ENCODE peak calls at places on chromosomes 6 and 20, in five cellular contexts. A is mucosa of descending colon, O is MM.1S, U is Peyer's patch, Z is A549. F is an unnamed sample.

GRCh38 chr6:148455225-148455624 is 112.6 kb downstream of the SASH1 start:
- DNase-seq in A (no peak), O (no peak), Z (no peak), U (no peak), F (no peak)

GRCh38 chr20:31837896-31838397 is 7.5 kb downstream of the FOXS1 start:
- DNase-seq in Z (peak; percentile 39), O (no peak), U (no peak), A (no peak), F (no peak)

GRCh38 chr6:71386215-71386614 is 97.6 kb downstream of the OGFRL1 start:
- DNase-seq in A (no peak), O (no peak), Z (no peak), U (no peak), F (no peak)

GRCh38 chr6:118537579-118537978 is 10.5 kb upstream of the PLN start:
- DNase-seq in U (no peak), O (no peak), Z (no peak), A (no peak), F (no peak)

GRCh38 chr20:18004389-18005031 is 35.7 kb downstream of the MGME1 start:
- DNase-seq in O (no peak), Z (no peak), A (no peak), U (no peak), F (no peak)

GRCh38 chr20:40416274-40416673 is 272.8 kb downstream of the MAFB start:
- DNase-seq in Z (no peak), O (no peak), A (peak; percentile 44), U (no peak), F (peak; percentile 33)

GRCh38 chr6:49409951-49410542 is 53.0 kb downstream of the MMUT start:
- DNase-seq in A (peak; percentile 27), U (peak; percentile 48), Z (peak; percentile 57), O (peak; percentile 59), F (peak; percentile 61)

GRCh38 chr6:111087871-111088667 is 766 bp downstream of the SLC16A10 start:
- DNase-seq in U (peak; percentile 53), A (peak; percentile 64), O (peak; percentile 66), Z (no peak), F (peak; percentile 50)

GRCh38 chr20:59441306-59441705 is 140.9 kb downstream of the EDN3 start:
- DNase-seq in O (no peak), A (no peak), U (no peak), Z (no peak), F (no peak)

GRCh38 chr20:62920039-62920645 is 6.2 kb downstream of the DIDO1 start:
- DNase-seq in O (no peak), A (no peak), Z (no peak), U (peak; percentile 9), F (no peak)

GRCh38 chr6:139882234-139882633 is 507.8 kb upstream of the CITED2 start:
- DNase-seq in O (peak; percentile 49), U (no peak), Z (no peak), A (no peak), F (no peak)

GRCh38 chr20:50130346-50130703 is 17.4 kb upstream of the UBE2V1 start:
- DNase-seq in O (no peak), A (no peak), Z (no peak), U (no peak), F (no peak)

GRCh38 chr6:157151989-157152388 is 171.3 kb downstream of the TMEM242 start:
- DNase-seq in A (no peak), Z (no peak), O (no peak), U (no peak), F (no peak)

GRCh38 chr20:20096421-20096820 is 44.1 kb downstream of the CFAP61 start:
- DNase-seq in Z (no peak), A (no peak), U (no peak), O (no peak), F (no peak)

GRCh38 chr20:44792794-44793193 is 17.6 kb downstream of the RIMS4 start:
- DNase-seq in O (no peak), Z (no peak), U (no peak), A (no peak), F (no peak)
- H3K9me3 ChIP-seq in O (no peaks in the 10 kb centered on the region), Z (no peaks in the 10 kb centered on the region), U (no peaks in the 10 kb centered on the region), A (no peaks in the 10 kb centered on the region), F (no peaks in the 10 kb centered on the region)

GRCh38 chr6:142822383-142822782 is 122.6 kb downstream of the HIVEP2 start:
- DNase-seq in A (no peak), O (no peak), U (no peak), Z (no peak), F (no peak)
- H3K4me1 ChIP-seq in A (peaks cover 12% of the 10 kb centered on the region), O (peaks cover 9% of the 10 kb centered on the region), U (no peaks in the 10 kb centered on the region), Z (peaks cover 26% of the 10 kb centered on the region), F (peaks cover 12% of the 10 kb centered on the region)

DNA sequence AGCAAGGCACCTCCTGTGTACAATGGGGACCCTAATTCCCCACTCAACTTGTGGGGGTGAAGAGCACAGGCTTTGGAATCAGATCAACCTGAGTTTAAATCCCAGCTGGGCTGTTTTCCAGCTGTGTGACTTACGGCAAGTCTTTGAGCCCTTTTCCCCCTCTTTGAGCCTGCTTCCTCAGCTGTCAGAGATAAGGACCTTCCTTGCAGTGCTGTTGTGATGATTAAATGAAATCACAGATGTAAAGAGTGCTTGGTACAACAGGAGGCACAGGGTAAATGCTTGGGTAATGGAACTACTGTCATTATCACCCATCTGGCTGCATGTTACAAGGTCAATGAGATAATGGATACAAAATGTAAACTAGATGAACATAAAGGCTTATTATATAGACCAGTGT is 3.2 kb downstream of the SNX21 start:
- DNase-seq in U (no peak), A (no peak), O (no peak), Z (no peak), F (no peak)
- H3K9me3 ChIP-seq in U (no peaks in the 10 kb centered on the region), A (no peaks in the 10 kb centered on the region), O (no peaks in the 10 kb centered on the region), Z (no peaks in the 10 kb centered on the region), F (no peaks in the 10 kb centered on the region)

GRCh38 chr6:31734247-31734702 is 2.1 kb downstream of the CLIC1 start:
- DNase-seq in A (no peak), Z (no peak), U (no peak), O (no peak), F (no peak)

GRCh38 chr6:31733734-31734133 is 2.6 kb downstream of the CLIC1 start:
- DNase-seq in O (no peak), A (no peak), U (no peak), Z (no peak), F (no peak)

GRCh38 chr6:31736026-31736767 is at the start of gene CLIC1:
- DNase-seq in O (peak; percentile 67), U (peak; percentile 94), A (peak; percentile 94), Z (peak; percentile 78), F (peak; percentile 94)

GRCh38 chr6:31736768-31737314 is 511 bp upstream of the CLIC1 start:
- DNase-seq in U (no peak), Z (no peak), O (no peak), A (peak; percentile 56), F (no peak)

GRCh38 chr6:31734703-31735500 is 1.4 kb downstream of the CLIC1 start:
- DNase-seq in O (peak; percentile 63), U (peak; percentile 81), Z (peak; percentile 59), A (peak; percentile 82), F (peak; percentile 83)
- H3K4me1 ChIP-seq in O (peaks cover 36% of the 10 kb centered on the region), U (peaks cover 31% of the 10 kb centered on the region), Z (peaks cover 45% of the 10 kb centered on the region), A (peaks cover 33% of the 10 kb centered on the region), F (peaks cover 3% of the 10 kb centered on the region)

DNA sequence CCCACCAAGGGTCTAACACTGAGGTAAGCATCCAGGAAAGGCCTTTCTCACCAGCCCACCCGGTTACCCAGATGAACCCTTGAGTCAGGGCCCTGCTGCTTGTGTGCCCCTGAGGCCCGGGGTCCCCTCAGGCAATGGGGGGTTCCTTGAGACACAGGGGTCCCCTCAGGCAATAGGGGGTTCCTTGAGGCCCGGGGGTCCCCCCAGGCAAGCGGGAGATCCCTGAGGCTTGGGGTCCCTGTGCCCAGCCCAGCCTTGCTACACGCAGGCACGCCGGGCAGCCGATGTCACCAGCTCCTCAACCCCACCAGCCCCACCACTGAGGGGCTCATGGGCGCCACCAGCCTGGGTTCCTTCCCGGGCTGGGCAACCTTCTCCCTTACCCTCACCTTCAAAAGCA is 247.2 kb downstream of the TTLL2 start:
- DNase-seq in Z (no peak), A (no peak), O (no peak), U (no peak), F (no peak)
- H3K9me3 ChIP-seq in Z (no peaks in the 10 kb centered on the region), A (no peaks in the 10 kb centered on the region), O (no peaks in the 10 kb centered on the region), U (peaks cover 3% of the 10 kb centered on the region), F (no peaks in the 10 kb centered on the region)

GRCh38 chr20:61443541-61444126 is 191.6 kb downstream of the CDH4 start:
- DNase-seq in O (no peak), Z (no peak), A (no peak), U (no peak), F (no peak)
- H3K4me1 ChIP-seq in O (no peaks in the 10 kb centered on the region), Z (no peaks in the 10 kb centered on the region), A (no peaks in the 10 kb centered on the region), U (no peaks in the 10 kb centered on the region), F (no peaks in the 10 kb centered on the region)